ENCODE peak calls at places on chromosomes 16 and 17, in five cellular contexts. P, G, D, Y and K are unnamed samples.

GRCh38 chr16:23484501-23485256 is 25.6 kb downstream of the GGA2 start:
- DNase-seq in Y (no peak), G (no peak), D (no peak), P (no peak), K (no peak)

GRCh38 chr17:68445671-68446070 is 11.6 kb downstream of the WIPI1 start:
- DNase-seq in Y (peak; percentile 34), G (no peak), P (no peak), D (no peak), K (no peak)

GRCh38 chr17:42441717-42442565 is 16.7 kb upstream of the ATP6V0A1 start:
- DNase-seq in Y (no peak), P (no peak), G (no peak), D (no peak), K (no peak)

GRCh38 chr16:25625620-25626019 is 66.1 kb upstream of the HS3ST4 start:
- DNase-seq in Y (no peak), G (no peak), D (no peak), P (no peak), K (no peak)

GRCh38 chr17:29617125-29617480 is 5.6 kb downstream of the CORO6 start:
- DNase-seq in G (peak; percentile 70), P (peak; percentile 55), Y (peak; percentile 87), D (peak; percentile 97), K (peak; percentile 82)

GRCh38 chr16:61289141-61289540 is 747.1 kb downstream of the CDH8 start:
- DNase-seq in G (no peak), Y (no peak), D (no peak), P (no peak), K (no peak)

GRCh38 chr16:53257001-53257400 is 177.3 kb upstream of the RBL2 start:
- DNase-seq in D (no peak), P (peak; percentile 65), Y (no peak), G (peak; percentile 50), K (no peak)

GRCh38 chr16:85310868-85311585 is 198.8 kb upstream of the CIBAR2 start:
- DNase-seq in G (no peak), Y (no peak), P (no peak), D (peak; percentile 89), K (no peak)

GRCh38 chr17:37481001-37481665 is 8.6 kb upstream of the DUSP14 start:
- DNase-seq in G (peak; percentile 51), Y (no peak), D (no peak), P (no peak), K (no peak)

GRCh38 chr16:86609115-86609514 is 30.8 kb downstream of the FOXL1 start:
- DNase-seq in Y (no peak), P (peak; percentile 97), D (no peak), G (peak; percentile 64), K (no peak)

GRCh38 chr17:12522743-12523181 is 142.9 kb upstream of the MYOCD start:
- DNase-seq in Y (no peak), G (peak; percentile 11), P (peak; percentile 75), D (no peak), K (peak; percentile 14)

GRCh38 chr17:51912939-51913338 is 245.6 kb downstream of the CA10 start:
- DNase-seq in D (no peak), P (no peak), Y (no peak), G (no peak), K (no peak)

GRCh38 chr16:1457489-1458245 is 13.3 kb upstream of the CCDC154 start:
- DNase-seq in Y (no peak), D (no peak), P (no peak), G (no peak), K (no peak)

GRCh38 chr17:47231866-47232265 is 21.8 kb upstream of the ITGB3 start:
- DNase-seq in P (no peak), D (no peak), Y (no peak), G (no peak), K (no peak)

GRCh38 chr17:70857351-70857750 is 688.0 kb downstream of the KCNJ2 start:
- DNase-seq in Y (no peak), D (no peak), G (no peak), P (no peak), K (no peak)

GRCh38 chr16:70608516-70608915 is 37.8 kb upstream of the IL34 start:
- DNase-seq in D (peak; percentile 47), G (no peak), P (no peak), Y (no peak), K (no peak)

GRCh38 chr16:22624038-22624656 is 113.5 kb downstream of the NPIPB5 start:
- DNase-seq in D (no peak), G (no peak), Y (no peak), P (no peak), K (no peak)

GRCh38 chr16:27426423-27427408 is 24.7 kb downstream of the IL21R start:
- DNase-seq in Y (peak; percentile 62), P (peak; percentile 90), G (peak; percentile 96), D (peak; percentile 89), K (no peak)

GRCh38 chr16:86756882-86757703 is 178.7 kb downstream of the FOXL1 start:
- DNase-seq in Y (peak; percentile 34), G (no peak), D (peak; percentile 28), P (peak; percentile 55), K (no peak)

GRCh38 chr17:17942846-17943245 is 29.4 kb downstream of the TOM1L2 start:
- DNase-seq in D (no peak), P (peak; percentile 58), G (peak; percentile 43), Y (no peak), K (no peak)

GRCh38 chr17:61795546-61795945 is 67.8 kb downstream of the BRIP1 start:
- DNase-seq in P (no peak), G (no peak), D (no peak), Y (no peak), K (no peak)

GRCh38 chr17:19384723-19385391 is 2.1 kb downstream of the MFAP4 start:
- DNase-seq in Y (peak; percentile 99), D (peak; percentile 77), P (peak; percentile 49), G (peak; percentile 97), K (no peak)

GRCh38 chr17:79914813-79915740 is 75.8 kb upstream of the CBX4 start:
- DNase-seq in Y (no peak), G (no peak), D (peak; percentile 59), P (no peak), K (no peak)

GRCh38 chr17:29341726-29342125 is 47.8 kb upstream of the NUFIP2 start:
- DNase-seq in G (peak; percentile 47), P (no peak), D (no peak), Y (no peak), K (no peak)

GRCh38 chr16:89041571-89042481 is 51.8 kb upstream of the ACSF3 start:
- DNase-seq in D (peak; percentile 67), P (no peak), Y (no peak), G (no peak), K (peak; percentile 1)

GRCh38 chr16:58755989-58756649 is 22.0 kb upstream of the GOT2 start:
- DNase-seq in G (peak; percentile 67), D (peak; percentile 87), Y (peak; percentile 74), P (peak; percentile 50), K (peak; percentile 69)

GRCh38 chr17:41377546-41377945 is 4.6 kb downstream of the KRT34 start:
- DNase-seq in G (peak; percentile 18), P (no peak), Y (no peak), D (no peak), K (no peak)

GRCh38 chr16:6331770-6332169 is 1000.9 kb upstream of the RBFOX1 start:
- DNase-seq in Y (no peak), D (no peak), P (no peak), G (no peak), K (no peak)

GRCh38 chr16:87145181-87146176 is 171.7 kb downstream of the C16orf95 start:
- DNase-seq in P (peak; percentile 93), G (peak; percentile 83), D (no peak), Y (no peak), K (no peak)

DNA sequence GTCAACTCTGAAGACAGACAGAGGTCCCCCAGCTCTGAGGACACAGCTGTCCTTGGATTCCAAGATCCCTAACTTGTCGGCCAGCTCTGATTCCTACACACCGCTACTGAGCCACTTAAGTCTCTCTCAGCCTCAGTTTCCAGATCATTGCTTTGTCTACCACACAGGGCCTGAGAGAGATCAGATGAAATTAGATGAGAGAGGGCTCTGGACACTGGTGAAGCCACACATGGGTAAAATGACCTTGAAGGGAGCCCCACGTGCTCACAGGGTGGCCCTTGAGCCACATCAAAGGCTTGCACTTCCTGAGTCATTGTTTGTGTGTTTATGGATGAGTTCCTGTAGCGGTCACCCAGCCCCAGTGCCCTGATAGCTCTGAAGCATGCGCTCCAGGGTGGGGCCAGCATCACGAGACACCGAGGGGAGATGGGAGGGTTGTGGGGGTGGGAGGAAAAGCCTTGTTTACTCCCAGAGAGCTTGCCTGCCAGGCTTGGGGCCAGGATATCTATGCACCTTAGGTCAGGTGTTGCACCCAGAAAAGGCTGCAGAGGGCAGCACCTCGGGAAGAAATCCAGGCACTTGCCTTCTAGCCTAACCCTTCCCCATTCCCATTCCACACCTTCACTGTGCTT is 32.7 kb upstream of the SLC6A2 start:
- DNase-seq in P (no peak), Y (no peak), D (no peak), G (no peak), K (peak; percentile 13)
- TF ChIP-seq CTCF in P (no peak), Y (no peak), D (no peak), G (no peak), K (peak; percentile 24)

GRCh38 chr16:79873825-79874224 is 273.3 kb upstream of the MAF start:
- DNase-seq in D (no peak), P (no peak), G (no peak), Y (no peak), K (no peak)

GRCh38 chr16:79870016-79870886 is 269.7 kb upstream of the MAF start:
- DNase-seq in P (no peak), D (no peak), G (no peak), Y (no peak), K (no peak)

GRCh38 chr16:79871906-79872305 is 271.4 kb upstream of the MAF start:
- DNase-seq in Y (no peak), D (no peak), P (no peak), G (no peak), K (no peak)

GRCh38 chr16:79876332-79876730 is 275.8 kb upstream of the MAF start:
- DNase-seq in G (no peak), Y (no peak), P (no peak), D (no peak), K (no peak)

GRCh38 chr16:79874391-79874790 is 273.9 kb upstream of the MAF start:
- DNase-seq in Y (no peak), D (no peak), P (no peak), G (no peak), K (no peak)
- TF ChIP-seq CTCF in Y (no peak), D (no peak), P (no peak), G (no peak), K (no peak)

DNA sequence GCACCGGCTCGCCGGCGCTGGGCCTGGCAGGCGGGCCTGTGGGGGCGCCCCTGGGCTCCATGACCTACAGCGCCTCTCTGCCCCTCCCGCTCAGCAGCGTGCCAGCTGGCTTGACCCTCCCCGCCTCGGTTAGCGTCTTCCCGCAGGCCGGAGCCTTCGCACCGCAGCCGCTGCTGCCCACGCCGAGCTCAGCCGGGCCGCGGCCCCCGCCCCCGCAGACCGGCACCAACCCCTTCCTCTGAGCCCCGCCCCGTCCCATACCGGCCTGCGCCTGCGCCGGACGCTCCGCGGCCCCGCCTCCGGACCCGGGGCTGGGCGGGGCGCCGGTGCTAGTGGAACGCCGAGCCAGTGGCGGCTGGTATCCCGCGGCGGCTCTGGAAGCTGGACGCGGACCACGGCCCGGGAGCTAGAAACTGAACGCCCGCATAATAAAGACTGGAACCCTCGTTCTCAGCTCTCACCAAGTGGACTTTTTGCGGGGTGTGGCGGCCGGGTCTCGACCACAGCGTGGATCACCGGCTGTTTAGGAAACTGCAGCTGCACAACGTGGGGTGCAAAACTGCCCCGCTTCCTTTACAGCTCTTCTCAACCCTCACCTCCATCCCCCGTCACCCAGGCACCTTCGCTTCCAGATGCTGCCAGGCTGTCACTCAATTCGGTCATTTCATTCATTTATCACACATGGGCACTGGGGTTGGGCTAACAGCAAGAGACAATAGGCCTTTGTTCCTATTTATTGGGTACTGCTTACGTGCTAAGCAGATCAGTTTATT is 4.9 kb upstream of the SPATA20 start:
- DNase-seq in D (peak; percentile 97), Y (peak; percentile 90), G (peak; percentile 69), P (peak; percentile 53), K (peak; percentile 95)
- TF ChIP-seq CTCF in D (no peak), Y (no peak), G (no peak), P (no peak), K (no peak)

GRCh38 chr16:3058173-3059030 is 7.0 kb upstream of the IL32 start:
- DNase-seq in P (no peak), G (peak; percentile 16), D (peak; percentile 91), Y (no peak), K (peak; percentile 58)
- TF ChIP-seq CTCF in P (no peak), G (no peak), D (peak; percentile 10), Y (no peak), K (no peak)